ENCODE peak calls at places on chromosomes 2 and 18, in eight cellular contexts. C is choroid plexus epithelial cell, W is Peyer's patch, O is breast epithelium, B is AG04450, G is cardiac fibroblast, S is fibroblast of mammary gland, U is kidney epithelial cell. F is an unnamed sample.
A peak's percentile ranks its signal among the peaks of the same experiment; 100 is the strongest.

GRCh38 chr2:10007921-10008808 is 35.2 kb upstream of the KLF11 start:
- DNase-seq in G (peak; percentile 42), U (no peak), C (no peak), B (no peak), O (no peak), W (peak; percentile 40), S (peak; percentile 23), F (peak; percentile 76)

GRCh38 chr2:206127656-206128055 is 31.6 kb downstream of the NDUFS1 start:
- DNase-seq in S (no peak), W (no peak), O (no peak), G (peak; percentile 7), C (peak; percentile 23), U (no peak), B (no peak), F (no peak)

GRCh38 chr2:1886405-1886992 is 142.2 kb upstream of the PXDN start:
- DNase-seq in B (peak; percentile 30), C (peak; percentile 93), O (peak; percentile 63), G (peak; percentile 80), W (peak; percentile 63), S (peak; percentile 66), U (peak; percentile 19), F (peak; percentile 29)

GRCh38 chr2:222424729-222425671 is 657 bp downstream of the SGPP2 start:
- DNase-seq in O (no peak), S (no peak), W (peak; percentile 71), U (no peak), B (no peak), G (no peak), C (no peak), F (no peak)

GRCh38 chr18:55779461-55779710 is 191.4 kb upstream of the TCF4 start:
- DNase-seq in O (no peak), U (no peak), S (no peak), G (no peak), W (no peak), C (no peak), B (no peak), F (no peak)

GRCh38 chr2:16317211-16317830 is 348.3 kb downstream of the CYRIA start:
- DNase-seq in S (no peak), C (no peak), W (no peak), B (no peak), O (no peak), G (no peak), U (no peak), F (no peak)

GRCh38 chr2:37585295-37585908 is 86.0 kb downstream of the CDC42EP3 start:
- DNase-seq in S (peak; percentile 32), O (no peak), W (no peak), U (no peak), C (peak; percentile 67), G (no peak), B (no peak), F (no peak)

GRCh38 chr2:190202604-190203003 is 117.0 kb downstream of the HIBCH start:
- DNase-seq in W (no peak), B (no peak), S (no peak), G (no peak), U (no peak), O (no peak), C (no peak), F (no peak)

GRCh38 chr2:53865264-53865663 is 5.5 kb upstream of the GPR75 start:
- DNase-seq in W (no peak), C (no peak), U (no peak), O (peak; percentile 57), S (no peak), B (no peak), G (no peak), F (no peak)

GRCh38 chr18:56541340-56541739 is 97.1 kb downstream of the TXNL1 start:
- DNase-seq in W (no peak), O (no peak), C (no peak), U (no peak), B (no peak), S (no peak), G (no peak), F (no peak)

GRCh38 chr2:230011617-230012016 is 57.1 kb downstream of the SLC16A14 start:
- DNase-seq in U (no peak), S (peak; percentile 19), W (no peak), B (peak; percentile 52), C (peak; percentile 47), G (peak; percentile 22), O (no peak), F (no peak)

GRCh38 chr2:42072349-42073118 is 24.7 kb downstream of the PKDCC start:
- DNase-seq in O (no peak), C (peak; percentile 61), U (no peak), W (peak; percentile 88), B (peak; percentile 24), G (no peak), S (no peak), F (no peak)

GRCh38 chr2:197311521-197312033 is 997 bp upstream of the ANKRD44 start:
- DNase-seq in S (no peak), O (no peak), G (peak; percentile 29), U (no peak), W (no peak), B (no peak), C (peak; percentile 24), F (no peak)

GRCh38 chr2:158025263-158025996 is 76.2 kb upstream of the UPP2 start:
- DNase-seq in U (no peak), C (peak; percentile 93), O (no peak), S (peak; percentile 96), B (peak; percentile 33), G (peak; percentile 60), W (no peak), F (no peak)

GRCh38 chr2:234331966-234332365 is 164.9 kb downstream of the ARL4C start:
- DNase-seq in U (no peak), G (no peak), S (no peak), W (no peak), O (no peak), B (no peak), C (no peak), F (no peak)

GRCh38 chr2:162524192-162524591 is 180.3 kb downstream of the GCA start:
- DNase-seq in U (no peak), W (no peak), O (no peak), C (peak; percentile 14), B (no peak), G (no peak), S (no peak), F (no peak)

GRCh38 chr18:77495982-77496690 is 246.5 kb downstream of the GALR1 start:
- DNase-seq in O (no peak), U (no peak), W (no peak), G (no peak), B (no peak), C (peak; percentile 19), S (no peak), F (no peak)

GRCh38 chr18:76208632-76209308 is 286.3 kb downstream of the ZNF516 start:
- DNase-seq in S (no peak), W (no peak), C (no peak), B (no peak), O (no peak), G (no peak), U (no peak), F (no peak)

GRCh38 chr2:23940976-23941605 is 828 bp downstream of the UBXN2A start:
- DNase-seq in U (no peak), C (peak; percentile 50), O (no peak), B (no peak), W (no peak), S (peak; percentile 39), G (peak; percentile 55), F (no peak)

GRCh38 chr2:219489315-219489714 is 9.4 kb upstream of the GMPPA start:
- DNase-seq in U (no peak), G (no peak), B (no peak), W (no peak), O (no peak), C (no peak), S (no peak), F (no peak)

GRCh38 chr2:219490600-219491130 is 8.0 kb upstream of the GMPPA start:
- DNase-seq in U (no peak), G (no peak), C (no peak), B (no peak), O (no peak), W (no peak), S (no peak), F (no peak)

GRCh38 chr2:219488844-219489194 is 9.9 kb upstream of the GMPPA start:
- DNase-seq in O (no peak), B (no peak), U (no peak), G (no peak), S (no peak), W (no peak), C (no peak), F (no peak)

GRCh38 chr2:219491278-219491967 is 7.3 kb upstream of the GMPPA start:
- DNase-seq in B (no peak), O (no peak), W (no peak), G (no peak), U (no peak), S (no peak), C (no peak), F (no peak)

GRCh38 chr2:219490186-219490585 is 8.5 kb upstream of the GMPPA start:
- DNase-seq in U (no peak), S (no peak), O (no peak), W (no peak), C (no peak), G (no peak), B (no peak), F (no peak)
- TF ChIP-seq CTCF in U (no peak), S (peak; percentile 13), O (no peak), W (no peak), C (peak; percentile 17), G (no peak), B (no peak), F (no peak)

GRCh38 chr2:217857624-217858506 is 144.9 kb downstream of the TNS1 start:
- DNase-seq in B (no peak), U (no peak), O (no peak), W (no peak), C (no peak), G (no peak), S (no peak), F (no peak)

GRCh38 chr2:217861334-217861877 is 141.4 kb downstream of the TNS1 start:
- DNase-seq in G (no peak), O (no peak), W (no peak), C (no peak), S (no peak), B (no peak), U (no peak), F (no peak)

GRCh38 chr2:217859926-217860325 is 142.9 kb downstream of the TNS1 start:
- DNase-seq in B (no peak), U (no peak), S (no peak), O (no peak), G (no peak), C (no peak), W (no peak), F (no peak)

GRCh38 chr2:217856871-217857270 is 145.9 kb downstream of the TNS1 start:
- DNase-seq in O (no peak), C (no peak), B (no peak), S (no peak), U (no peak), G (no peak), W (no peak), F (no peak)

GRCh38 chr2:217858519-217859466 is 144.0 kb downstream of the TNS1 start:
- DNase-seq in U (peak; percentile 47), G (peak; percentile 98), W (no peak), B (peak; percentile 76), O (no peak), S (peak; percentile 95), C (peak; percentile 93), F (peak; percentile 47)
- H3K4me3 ChIP-seq in U (no peak overlapping the region), G (peak overlapping the region; percentile 17), W (no peak overlapping the region), B (no peak overlapping the region), O (peak overlapping the region; percentile 20), S (no peak overlapping the region), C (no peak overlapping the region), F (no peak overlapping the region)

GRCh38 chr2:68274022-68274421 is 21.7 kb upstream of the PPP3R1 start:
- DNase-seq in S (no peak), W (no peak), U (no peak), B (no peak), C (no peak), O (no peak), G (no peak), F (no peak)
- TF ChIP-seq CTCF in S (no peak), W (no peak), U (no peak), B (no peak), C (no peak), O (no peak), G (no peak), F (peak; percentile 1)

GRCh38 chr18:12703714-12704113 is 872 bp downstream of the PSMG2 start:
- DNase-seq in O (no peak), C (peak; percentile 27), G (peak; percentile 41), S (peak; percentile 60), W (no peak), U (no peak), B (no peak), F (no peak)
- H3K4me3 ChIP-seq in O (peak overlapping the region; percentile 98), C (peak overlapping the region; percentile 98), G (peak overlapping the region; percentile 95), S (peak overlapping the region; percentile 90), W (peak overlapping the region; percentile 83), U (peak overlapping the region; percentile 97), B (peak overlapping the region; percentile 90), F (peak overlapping the region; percentile 94)